ENCODE peak calls at places on chromosomes 12 and 14, in nine cellular contexts. F, E, Z, J, C, T, Y, D and M are unnamed samples.

GRCh38 chr12:15801770-15802393 is 12.7 kb upstream of the EPS8 start:
- DNase-seq in Z (no peak), E (peak; percentile 65), D (no peak), C (no peak), T (no peak), F (no peak), Y (no peak), J (no peak), M (no peak)

GRCh38 chr12:62372134-62372533 is 94.5 kb upstream of the MON2 start:
- DNase-seq in Z (no peak), D (no peak), F (no peak), J (no peak), C (no peak), Y (no peak), T (no peak), E (no peak), M (no peak)

GRCh38 chr12:91722072-91722471 is 423.6 kb downstream of the BTG1 start:
- DNase-seq in E (no peak), Z (no peak), F (no peak), D (no peak), T (no peak), J (no peak), Y (no peak), C (no peak), M (no peak)

GRCh38 chr14:65277580-65278270 is 134.8 kb upstream of the FUT8 start:
- DNase-seq in F (no peak), D (no peak), Y (no peak), T (no peak), E (no peak), J (no peak), Z (no peak), C (no peak), M (no peak)

GRCh38 chr14:105067140-105067968 is 2.1 kb upstream of the GPR132 start:
- DNase-seq in Z (peak; percentile 51), E (no peak), F (no peak), J (peak; percentile 63), Y (no peak), T (peak; percentile 73), D (no peak), C (peak; percentile 24), M (peak; percentile 47)

GRCh38 chr14:67541448-67542387 is 8.6 kb downstream of the PLEKHH1 start:
- DNase-seq in E (peak; percentile 75), D (no peak), T (no peak), F (no peak), Z (no peak), C (no peak), Y (no peak), J (no peak), M (no peak)

GRCh38 chr14:47715330-47715729 is 39.9 kb upstream of the MDGA2 start:
- DNase-seq in E (no peak), C (no peak), J (no peak), Z (no peak), F (no peak), D (no peak), Y (no peak), T (no peak), M (no peak)

GRCh38 chr12:127270193-127270592 is 996.8 kb upstream of the TMEM132C start:
- DNase-seq in T (peak; percentile 88), C (no peak), J (no peak), Y (no peak), D (no peak), F (no peak), Z (no peak), E (no peak), M (no peak)

GRCh38 chr12:108602209-108602705 is 4.4 kb upstream of the TMEM119 start:
- DNase-seq in D (no peak), T (no peak), F (no peak), J (no peak), Z (no peak), E (no peak), Y (no peak), C (no peak), M (no peak)

GRCh38 chr12:23542187-23542586 is 407.3 kb downstream of the SOX5 start:
- DNase-seq in C (no peak), F (no peak), D (no peak), J (no peak), T (no peak), Y (no peak), Z (no peak), E (no peak), M (no peak)

GRCh38 chr12:131919366-131920156 is 9.5 kb upstream of the PUS1 start:
- DNase-seq in Y (no peak), C (no peak), D (no peak), J (no peak), E (no peak), T (no peak), F (no peak), Z (no peak), M (no peak)

GRCh38 chr12:124278389-124279101 is 16.3 kb upstream of the RFLNA start:
- DNase-seq in J (no peak), D (no peak), Z (no peak), E (no peak), T (no peak), Y (no peak), C (no peak), F (no peak), M (no peak)